ENCODE peak calls at places on chromosome 13, in five cellular contexts. One of them, this sample, is unnamed.

GRCh38 chr13:111516712-111517640 is 196.5 kb downstream of the TEX29 start:
- DNase-seq in HepG2: no peak
- DNase-seq in A549: no peak
- DNase-seq in H1: no peak
- DNase-seq in K562: no peak
- DNase-seq in this sample: no peak

GRCh38 chr13:23541221-23541620 is 29.0 kb upstream of the TNFRSF19 start:
- DNase-seq in A549: no peak
- DNase-seq in K562: no peak
- DNase-seq in H1: no peak
- DNase-seq in HepG2: no peak
- DNase-seq in this sample: no peak

GRCh38 chr13:100176781-100177389 is 88.0 kb downstream of the PCCA start:
- DNase-seq in K562: no peak
- DNase-seq in H1: no peak
- DNase-seq in A549: no peak
- DNase-seq in HepG2: no peak
- DNase-seq in this sample: no peak

GRCh38 chr13:107753286-107753685 is 462.1 kb downstream of the LIG4 start:
- DNase-seq in K562: no peak
- DNase-seq in A549: no peak
- DNase-seq in H1: no peak
- DNase-seq in HepG2: no peak
- DNase-seq in this sample: no peak

GRCh38 chr13:81302125-81302524 is 961.2 kb upstream of the SPRY2 start:
- DNase-seq in HepG2: no peak
- DNase-seq in A549: no peak
- DNase-seq in K562: no peak
- DNase-seq in H1: no peak
- DNase-seq in this sample: no peak

GRCh38 chr13:32932376-32932775 is 83.8 kb upstream of the KL start:
- DNase-seq in HepG2: no peak
- DNase-seq in K562: no peak
- DNase-seq in H1: no peak
- DNase-seq in A549: no peak
- DNase-seq in this sample: no peak

GRCh38 chr13:51768378-51768921 is 35.5 kb downstream of the DHRS12 start:
- DNase-seq in A549: no peak
- DNase-seq in H1: peak; percentile 78
- DNase-seq in K562: no peak
- DNase-seq in HepG2: no peak
- DNase-seq in this sample: no peak

GRCh38 chr13:95224064-95224463 is 77.2 kb downstream of the ABCC4 start:
- DNase-seq in H1: no peak
- DNase-seq in K562: no peak
- DNase-seq in HepG2: no peak
- DNase-seq in A549: no peak
- DNase-seq in this sample: no peak

GRCh38 chr13:113040597-113041292 is 64.8 kb upstream of the F7 start:
- DNase-seq in HepG2: no peak
- DNase-seq in H1: no peak
- DNase-seq in K562: no peak
- DNase-seq in A549: no peak
- DNase-seq in this sample: no peak

GRCh38 chr13:41497436-41497835 is 40.1 kb downstream of the RGCC start:
- DNase-seq in A549: no peak
- DNase-seq in H1: no peak
- DNase-seq in K562: no peak
- DNase-seq in HepG2: no peak
- DNase-seq in this sample: no peak

GRCh38 chr13:93562676-93563075 is 336.1 kb downstream of the GPC6 start:
- DNase-seq in H1: no peak
- DNase-seq in K562: no peak
- DNase-seq in HepG2: no peak
- DNase-seq in A549: no peak
- DNase-seq in this sample: no peak

GRCh38 chr13:30889196-30889690 is 16.8 kb upstream of the MEDAG start:
- DNase-seq in A549: no peak
- DNase-seq in K562: no peak
- DNase-seq in HepG2: no peak
- DNase-seq in H1: no peak
- DNase-seq in this sample: no peak

GRCh38 chr13:29937836-29938235 is 87.4 kb upstream of the UBL3 start:
- DNase-seq in HepG2: no peak
- DNase-seq in K562: no peak
- DNase-seq in A549: no peak
- DNase-seq in H1: no peak
- DNase-seq in this sample: no peak

GRCh38 chr13:42364613-42365000 is 92.7 kb downstream of the AKAP11 start:
- DNase-seq in H1: no peak
- DNase-seq in HepG2: no peak
- DNase-seq in K562: no peak
- DNase-seq in A549: peak; percentile 4
- DNase-seq in this sample: no peak

GRCh38 chr13:103799028-103799427 is 732.8 kb upstream of the SLC10A2 start:
- DNase-seq in A549: no peak
- DNase-seq in H1: no peak
- DNase-seq in HepG2: no peak
- DNase-seq in K562: no peak
- DNase-seq in this sample: no peak

GRCh38 chr13:25905411-25906010 is 146.3 kb downstream of the SHISA2 start:
- DNase-seq in A549: no peak
- DNase-seq in H1: no peak
- DNase-seq in HepG2: no peak
- DNase-seq in K562: no peak
- DNase-seq in this sample: no peak

GRCh38 chr13:94494021-94494420 is 14.5 kb upstream of the DCT start:
- DNase-seq in H1: no peak
- DNase-seq in A549: no peak
- DNase-seq in K562: no peak
- DNase-seq in HepG2: no peak
- DNase-seq in this sample: no peak

GRCh38 chr13:46386996-46387851 is at the start of gene RUBCNL:
- DNase-seq in H1: peak; percentile 77
- DNase-seq in K562: peak; percentile 8
- DNase-seq in A549: peak; percentile 29
- DNase-seq in HepG2: no peak
- DNase-seq in this sample: no peak

GRCh38 chr13:76795701-76796695 is 90.2 kb downstream of the KCTD12 start:
- DNase-seq in K562: no peak
- DNase-seq in A549: no peak
- DNase-seq in H1: no peak
- DNase-seq in HepG2: no peak
- DNase-seq in this sample: no peak

GRCh38 chr13:20942938-20943518 is 40.5 kb upstream of the XPO4 start:
- DNase-seq in HepG2: no peak
- DNase-seq in H1: no peak
- DNase-seq in K562: no peak
- DNase-seq in A549: no peak
- DNase-seq in this sample: no peak

GRCh38 chr13:95457294-95457693 is 95.2 kb upstream of the CLDN10 start:
- DNase-seq in H1: no peak
- DNase-seq in K562: no peak
- DNase-seq in A549: no peak
- DNase-seq in HepG2: no peak
- DNase-seq in this sample: peak; percentile 89

GRCh38 chr13:111625526-111626315 is 305.3 kb downstream of the TEX29 start:
- DNase-seq in A549: no peak
- DNase-seq in H1: no peak
- DNase-seq in K562: no peak
- DNase-seq in HepG2: no peak
- DNase-seq in this sample: no peak

GRCh38 chr13:79225487-79226232 is 180.4 kb downstream of the RBM26 start:
- DNase-seq in H1: no peak
- DNase-seq in K562: no peak
- DNase-seq in HepG2: no peak
- DNase-seq in A549: peak; percentile 3
- DNase-seq in this sample: no peak

GRCh38 chr13:23673354-23673753 is 103.1 kb downstream of the TNFRSF19 start:
- DNase-seq in HepG2: no peak
- DNase-seq in H1: no peak
- DNase-seq in K562: no peak
- DNase-seq in A549: no peak
- DNase-seq in this sample: no peak

GRCh38 chr13:94330552-94331071 is 148.9 kb downstream of the DCT start:
- DNase-seq in A549: no peak
- DNase-seq in K562: no peak
- DNase-seq in H1: no peak
- DNase-seq in HepG2: no peak
- DNase-seq in this sample: no peak

GRCh38 chr13:37869506-37869755 is 141 bp downstream of the TRPC4 start:
- DNase-seq in K562: no peak
- DNase-seq in H1: no peak
- DNase-seq in A549: no peak
- DNase-seq in HepG2: no peak
- DNase-seq in this sample: no peak

GRCh38 chr13:64810701-64811258 is 2419.4 kb downstream of the PCDH9 start:
- DNase-seq in K562: no peak
- DNase-seq in H1: no peak
- DNase-seq in A549: peak; percentile 5
- DNase-seq in HepG2: no peak
- DNase-seq in this sample: no peak

GRCh38 chr13:111153279-111153976 is 38.3 kb downstream of the ARHGEF7 start:
- DNase-seq in H1: peak; percentile 99
- DNase-seq in A549: peak; percentile 90
- DNase-seq in HepG2: peak; percentile 88
- DNase-seq in K562: peak; percentile 87
- DNase-seq in this sample: no peak

GRCh38 chr13:110319774-110320509 is 12.9 kb downstream of the COL4A2 start:
- DNase-seq in K562: no peak
- DNase-seq in A549: peak; percentile 75
- DNase-seq in H1: no peak
- DNase-seq in HepG2: no peak
- DNase-seq in this sample: no peak

GRCh38 chr13:79246575-79246949 is 159.5 kb downstream of the RBM26 start:
- DNase-seq in H1: no peak
- DNase-seq in K562: no peak
- DNase-seq in HepG2: no peak
- DNase-seq in A549: peak; percentile 3
- DNase-seq in this sample: no peak

GRCh38 chr13:71304861-71305260 is 562.1 kb downstream of the DACH1 start:
- DNase-seq in A549: no peak
- DNase-seq in K562: no peak
- DNase-seq in HepG2: no peak
- DNase-seq in H1: no peak
- DNase-seq in this sample: no peak

GRCh38 chr13:71306821-71307220 is 560.2 kb downstream of the DACH1 start:
- DNase-seq in H1: no peak
- DNase-seq in K562: no peak
- DNase-seq in A549: no peak
- DNase-seq in HepG2: no peak
- DNase-seq in this sample: no peak

GRCh38 chr13:71300602-71301001 is 566.4 kb downstream of the DACH1 start:
- DNase-seq in H1: no peak
- DNase-seq in K562: no peak
- DNase-seq in A549: no peak
- DNase-seq in HepG2: no peak
- DNase-seq in this sample: no peak

DNA sequence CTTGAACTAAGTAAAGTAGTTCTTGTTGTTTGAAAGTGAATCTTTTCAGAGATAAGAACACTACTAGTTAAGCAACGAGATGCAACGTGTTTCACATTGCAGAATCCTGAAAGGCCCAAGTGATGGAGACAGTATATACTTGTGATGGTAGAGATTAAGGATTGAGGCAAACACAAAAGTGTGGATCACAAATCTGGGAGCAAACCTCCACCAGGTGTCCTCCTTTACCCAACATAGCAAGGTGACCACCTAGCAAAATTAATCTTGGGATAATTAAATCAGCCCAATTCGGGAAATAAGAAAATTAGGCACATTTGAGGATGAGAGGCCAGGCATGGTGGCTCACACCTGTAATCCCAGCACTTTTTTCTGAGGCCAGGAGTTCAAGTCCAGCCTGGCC is 563.9 kb downstream of the DACH1 start:
- DNase-seq in H1: no peak
- DNase-seq in HepG2: no peak
- DNase-seq in K562: no peak
- DNase-seq in A549: no peak
- DNase-seq in this sample: no peak
- TF ChIP-seq KDM1A in H1: no peak
- TF ChIP-seq KDM1A in HepG2: no peak
- TF ChIP-seq KDM1A in K562: no peak
- TF ChIP-seq KDM1A in A549: no peak
- TF ChIP-seq KDM1A in this sample: no peak

DNA sequence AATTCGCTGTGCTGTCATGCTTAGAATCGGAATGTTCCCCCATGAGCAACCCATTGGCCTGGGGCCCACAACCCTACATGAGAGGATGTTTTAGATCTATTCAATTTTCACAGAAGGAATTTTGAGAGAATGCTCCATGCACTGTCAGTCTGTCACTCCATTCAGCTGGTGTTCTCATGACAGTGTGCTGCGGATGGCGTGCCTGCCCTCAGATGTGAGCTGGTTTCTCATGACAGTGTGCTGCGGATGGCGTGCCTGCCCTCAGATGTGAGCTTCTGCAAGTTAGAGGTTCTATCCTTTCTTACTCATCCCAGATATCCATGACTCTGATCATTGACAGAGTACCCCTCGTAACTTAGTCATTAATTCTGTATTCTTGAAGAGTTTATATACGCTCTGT is 1193.0 kb downstream of the EFNB2 start:
- DNase-seq in HepG2: no peak
- DNase-seq in A549: no peak
- DNase-seq in K562: no peak
- DNase-seq in H1: no peak
- DNase-seq in this sample: no peak
- TF ChIP-seq KDM1A in HepG2: no peak
- TF ChIP-seq KDM1A in A549: no peak
- TF ChIP-seq KDM1A in K562: no peak
- TF ChIP-seq KDM1A in H1: no peak
- TF ChIP-seq KDM1A in this sample: no peak

DNA sequence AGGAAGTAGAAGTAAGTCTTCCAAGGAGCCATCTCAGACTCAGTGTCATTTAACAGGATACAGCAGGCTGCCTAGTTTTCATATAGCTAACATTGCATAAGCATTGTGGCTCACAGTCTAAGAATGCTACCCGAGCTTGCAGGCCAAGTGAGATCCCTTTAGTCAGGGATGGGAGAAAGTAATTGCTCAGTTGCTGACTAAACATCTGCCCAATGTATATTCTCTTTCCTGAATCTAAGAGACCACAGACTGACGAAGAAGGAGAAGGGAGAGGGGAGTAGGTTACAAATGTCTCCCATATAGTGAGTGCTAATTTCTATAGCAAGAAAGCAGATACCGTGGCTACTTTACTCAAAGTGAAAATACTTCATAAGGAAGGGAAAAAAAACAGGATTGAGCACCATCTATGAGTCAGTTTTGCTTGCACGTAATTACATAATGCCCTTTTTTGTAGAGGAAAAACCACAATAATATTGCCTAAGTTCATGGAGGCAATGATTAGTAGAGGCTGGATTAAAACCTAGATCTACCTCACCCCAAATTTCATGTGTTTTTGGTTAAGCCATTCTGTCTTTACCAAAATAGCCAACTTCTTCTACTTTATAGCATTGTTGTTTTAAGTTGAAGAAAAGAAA is 454.0 kb downstream of the COG6 start:
- DNase-seq in HepG2: no peak
- DNase-seq in H1: no peak
- DNase-seq in K562: no peak
- DNase-seq in A549: peak; percentile 63
- DNase-seq in this sample: no peak
- TF ChIP-seq KDM1A in HepG2: no peak
- TF ChIP-seq KDM1A in H1: no peak
- TF ChIP-seq KDM1A in K562: no peak
- TF ChIP-seq KDM1A in A549: no peak
- TF ChIP-seq KDM1A in this sample: no peak

GRCh38 chr13:34372581-34372980 is 554.6 kb downstream of the RFC3 start:
- DNase-seq in HepG2: no peak
- DNase-seq in H1: no peak
- DNase-seq in A549: peak; percentile 65
- DNase-seq in K562: no peak
- DNase-seq in this sample: no peak
- TF ChIP-seq KDM1A in HepG2: no peak
- TF ChIP-seq KDM1A in H1: no peak
- TF ChIP-seq KDM1A in A549: no peak
- TF ChIP-seq KDM1A in K562: no peak
- TF ChIP-seq KDM1A in this sample: no peak

This sample was measured in GM12878.